ENCODE peak calls at places on chromosomes 13 and 19, in ten cellular contexts. One of them, this sample, is unnamed.

GRCh38 chr19:1467512-1468273 is 11.3 kb downstream of the C19orf25 start:
- DNase-seq in ecto neural progenitor cell: peak
- DNase-seq in anterior cingulate cortex: no peak
- DNase-seq in GM20000: no peak
- DNase-seq in mesenteric fat pad: no peak
- DNase-seq in activated T-cell treated with anti-CD3 and anti-CD28 coated beads for 1 hour: no peak
- DNase-seq in aorta: no peak
- DNase-seq in skeletal muscle cell: no peak
- DNase-seq in activated CD4-positive, alpha-beta T cell treated with anti-CD3 and anti-CD28 coated beads for 24 hours: no peak
- DNase-seq in fibroblast of lung: no peak
- DNase-seq in this sample: no peak

GRCh38 chr13:113967206-113967720 is 6.6 kb downstream of the C13orf46 start:
- DNase-seq in ecto neural progenitor cell: no peak
- DNase-seq in anterior cingulate cortex: no peak
- DNase-seq in GM20000: no peak
- DNase-seq in mesenteric fat pad: no peak
- DNase-seq in activated T-cell treated with anti-CD3 and anti-CD28 coated beads for 1 hour: no peak
- DNase-seq in aorta: peak
- DNase-seq in skeletal muscle cell: no peak
- DNase-seq in activated CD4-positive, alpha-beta T cell treated with anti-CD3 and anti-CD28 coated beads for 24 hours: no peak
- DNase-seq in fibroblast of lung: no peak
- DNase-seq in this sample: no peak

GRCh38 chr13:106372199-106373160 is 163.0 kb downstream of the EFNB2 start:
- DNase-seq in ecto neural progenitor cell: no peak
- DNase-seq in anterior cingulate cortex: no peak
- DNase-seq in GM20000: no peak
- DNase-seq in mesenteric fat pad: no peak
- DNase-seq in activated T-cell treated with anti-CD3 and anti-CD28 coated beads for 1 hour: no peak
- DNase-seq in aorta: no peak
- DNase-seq in skeletal muscle cell: no peak
- DNase-seq in activated CD4-positive, alpha-beta T cell treated with anti-CD3 and anti-CD28 coated beads for 24 hours: no peak
- DNase-seq in fibroblast of lung: peak
- DNase-seq in this sample: no peak

GRCh38 chr19:44308011-44308410 is 3.2 kb upstream of the ZNF235 start:
- DNase-seq in ecto neural progenitor cell: no peak
- DNase-seq in anterior cingulate cortex: no peak
- DNase-seq in GM20000: no peak
- DNase-seq in mesenteric fat pad: no peak
- DNase-seq in activated T-cell treated with anti-CD3 and anti-CD28 coated beads for 1 hour: no peak
- DNase-seq in aorta: no peak
- DNase-seq in skeletal muscle cell: no peak
- DNase-seq in activated CD4-positive, alpha-beta T cell treated with anti-CD3 and anti-CD28 coated beads for 24 hours: no peak
- DNase-seq in fibroblast of lung: no peak
- DNase-seq in this sample: no peak

GRCh38 chr13:113766035-113766800 is 7.2 kb downstream of the TMEM255B start:
- DNase-seq in ecto neural progenitor cell: no peak
- DNase-seq in anterior cingulate cortex: no peak
- DNase-seq in GM20000: no peak
- DNase-seq in mesenteric fat pad: peak
- DNase-seq in activated T-cell treated with anti-CD3 and anti-CD28 coated beads for 1 hour: no peak
- DNase-seq in aorta: no peak
- DNase-seq in skeletal muscle cell: no peak
- DNase-seq in activated CD4-positive, alpha-beta T cell treated with anti-CD3 and anti-CD28 coated beads for 24 hours: no peak
- DNase-seq in fibroblast of lung: no peak
- DNase-seq in this sample: no peak

GRCh38 chr19:39236527-39236926 is 8.3 kb downstream of the IFNL3 start:
- DNase-seq in ecto neural progenitor cell: no peak
- DNase-seq in anterior cingulate cortex: no peak
- DNase-seq in GM20000: no peak
- DNase-seq in mesenteric fat pad: no peak
- DNase-seq in activated T-cell treated with anti-CD3 and anti-CD28 coated beads for 1 hour: no peak
- DNase-seq in aorta: no peak
- DNase-seq in skeletal muscle cell: no peak
- DNase-seq in activated CD4-positive, alpha-beta T cell treated with anti-CD3 and anti-CD28 coated beads for 24 hours: no peak
- DNase-seq in fibroblast of lung: no peak
- DNase-seq in this sample: no peak

GRCh38 chr19:34881982-34882381 is 44.7 kb upstream of the ZNF30 start:
- DNase-seq in ecto neural progenitor cell: no peak
- DNase-seq in anterior cingulate cortex: no peak
- DNase-seq in GM20000: no peak
- DNase-seq in mesenteric fat pad: no peak
- DNase-seq in activated T-cell treated with anti-CD3 and anti-CD28 coated beads for 1 hour: no peak
- DNase-seq in aorta: no peak
- DNase-seq in skeletal muscle cell: no peak
- DNase-seq in activated CD4-positive, alpha-beta T cell treated with anti-CD3 and anti-CD28 coated beads for 24 hours: no peak
- DNase-seq in fibroblast of lung: no peak
- DNase-seq in this sample: no peak

GRCh38 chr13:71643466-71643865 is 223.5 kb downstream of the DACH1 start:
- DNase-seq in ecto neural progenitor cell: no peak
- DNase-seq in anterior cingulate cortex: no peak
- DNase-seq in GM20000: no peak
- DNase-seq in mesenteric fat pad: no peak
- DNase-seq in activated T-cell treated with anti-CD3 and anti-CD28 coated beads for 1 hour: no peak
- DNase-seq in aorta: no peak
- DNase-seq in skeletal muscle cell: no peak
- DNase-seq in activated CD4-positive, alpha-beta T cell treated with anti-CD3 and anti-CD28 coated beads for 24 hours: no peak
- DNase-seq in fibroblast of lung: no peak
- DNase-seq in this sample: no peak

GRCh38 chr19:3669134-3669436 is 31.2 kb downstream of the PIP5K1C start:
- DNase-seq in ecto neural progenitor cell: no peak
- DNase-seq in anterior cingulate cortex: no peak
- DNase-seq in GM20000: no peak
- DNase-seq in mesenteric fat pad: no peak
- DNase-seq in activated T-cell treated with anti-CD3 and anti-CD28 coated beads for 1 hour: no peak
- DNase-seq in aorta: no peak
- DNase-seq in skeletal muscle cell: no peak
- DNase-seq in activated CD4-positive, alpha-beta T cell treated with anti-CD3 and anti-CD28 coated beads for 24 hours: no peak
- DNase-seq in fibroblast of lung: no peak
- DNase-seq in this sample: no peak

GRCh38 chr13:74280795-74281490 is 146.7 kb upstream of the KLF12 start:
- DNase-seq in ecto neural progenitor cell: no peak
- DNase-seq in anterior cingulate cortex: no peak
- DNase-seq in GM20000: no peak
- DNase-seq in mesenteric fat pad: no peak
- DNase-seq in activated T-cell treated with anti-CD3 and anti-CD28 coated beads for 1 hour: no peak
- DNase-seq in aorta: no peak
- DNase-seq in skeletal muscle cell: peak
- DNase-seq in activated CD4-positive, alpha-beta T cell treated with anti-CD3 and anti-CD28 coated beads for 24 hours: no peak
- DNase-seq in fibroblast of lung: no peak
- DNase-seq in this sample: no peak

GRCh38 chr13:42046448-42046847 is 2.0 kb upstream of the DGKH start:
- DNase-seq in ecto neural progenitor cell: no peak
- DNase-seq in anterior cingulate cortex: no peak
- DNase-seq in GM20000: no peak
- DNase-seq in mesenteric fat pad: no peak
- DNase-seq in activated T-cell treated with anti-CD3 and anti-CD28 coated beads for 1 hour: no peak
- DNase-seq in aorta: no peak
- DNase-seq in skeletal muscle cell: no peak
- DNase-seq in activated CD4-positive, alpha-beta T cell treated with anti-CD3 and anti-CD28 coated beads for 24 hours: no peak
- DNase-seq in fibroblast of lung: no peak
- DNase-seq in this sample: no peak

GRCh38 chr13:60146491-60146890 is 17.2 kb downstream of the DIAPH3 start:
- DNase-seq in ecto neural progenitor cell: no peak
- DNase-seq in anterior cingulate cortex: no peak
- DNase-seq in GM20000: no peak
- DNase-seq in mesenteric fat pad: no peak
- DNase-seq in activated T-cell treated with anti-CD3 and anti-CD28 coated beads for 1 hour: no peak
- DNase-seq in aorta: no peak
- DNase-seq in skeletal muscle cell: peak
- DNase-seq in activated CD4-positive, alpha-beta T cell treated with anti-CD3 and anti-CD28 coated beads for 24 hours: no peak
- DNase-seq in fibroblast of lung: peak
- DNase-seq in this sample: no peak

GRCh38 chr13:41678320-41678719 is 221.0 kb downstream of the RGCC start:
- DNase-seq in ecto neural progenitor cell: no peak
- DNase-seq in anterior cingulate cortex: no peak
- DNase-seq in GM20000: no peak
- DNase-seq in mesenteric fat pad: no peak
- DNase-seq in activated T-cell treated with anti-CD3 and anti-CD28 coated beads for 1 hour: no peak
- DNase-seq in aorta: no peak
- DNase-seq in skeletal muscle cell: no peak
- DNase-seq in activated CD4-positive, alpha-beta T cell treated with anti-CD3 and anti-CD28 coated beads for 24 hours: no peak
- DNase-seq in fibroblast of lung: peak
- DNase-seq in this sample: no peak